ENCODE peak calls at places on chromosomes 3 and 15, in ten cellular contexts. V, E, A, T, W, Y, G, Z, L and Q are unnamed samples.

GRCh38 chr15:69712999-69713398 is 260.4 kb downstream of the RPLP1 start:
- DNase-seq in Z (no peak), E (no peak), V (no peak), A (no peak), T (no peak), Y (no peak), L (no peak), G (no peak), W (peak; percentile 38), Q (no peak)

GRCh38 chr3:193297421-193297820 is 56.4 kb downstream of the PLAAT1 start:
- DNase-seq in G (no peak), Z (no peak), W (peak; percentile 98), V (peak; percentile 74), L (peak; percentile 25), E (peak; percentile 65), Y (no peak), T (no peak), A (peak; percentile 86), Q (no peak)

GRCh38 chr3:194900886-194901522 is 215.3 kb downstream of the FAM43A start:
- DNase-seq in Y (no peak), T (no peak), E (no peak), G (no peak), L (no peak), V (no peak), W (no peak), Z (no peak), A (no peak), Q (no peak)

GRCh38 chr15:72857331-72858065 is 73.9 kb upstream of the ADPGK start:
- DNase-seq in T (no peak), Z (no peak), E (no peak), W (no peak), L (no peak), Y (no peak), G (no peak), V (no peak), A (no peak), Q (no peak)

GRCh38 chr15:70632981-70633380 is 130.4 kb downstream of the UACA start:
- DNase-seq in Y (no peak), W (peak; percentile 54), A (no peak), T (no peak), G (no peak), V (no peak), L (no peak), Z (no peak), E (no peak), Q (no peak)

GRCh38 chr3:127427169-127427655 is 139.4 kb upstream of the PRR20G start:
- DNase-seq in Z (no peak), T (no peak), G (no peak), L (no peak), A (no peak), W (no peak), Y (no peak), E (no peak), V (no peak), Q (no peak)

GRCh38 chr3:110881069-110881468 is 190.5 kb upstream of the NECTIN3 start:
- DNase-seq in G (no peak), W (peak; percentile 73), A (peak; percentile 72), Z (peak; percentile 14), V (peak; percentile 8), T (no peak), E (peak; percentile 73), Y (no peak), L (peak; percentile 60), Q (peak; percentile 65)

GRCh38 chr3:186465508-186465907 is 78.7 kb downstream of the CRYGS start:
- DNase-seq in G (no peak), Z (no peak), Y (no peak), L (no peak), V (no peak), A (no peak), T (no peak), W (no peak), E (no peak), Q (no peak)

GRCh38 chr3:133943639-133944131 is 48.0 kb upstream of the RAB6B start:
- DNase-seq in G (no peak), W (peak; percentile 94), Y (peak; percentile 75), E (peak; percentile 98), V (peak; percentile 83), A (peak; percentile 96), L (peak; percentile 98), Z (no peak), T (no peak), Q (peak; percentile 45)

GRCh38 chr15:67033521-67033920 is 31.9 kb upstream of the SMAD3 start:
- DNase-seq in G (no peak), T (no peak), Y (no peak), L (no peak), W (no peak), V (no peak), Z (no peak), E (no peak), A (no peak), Q (no peak)

GRCh38 chr3:46858456-46858855 is 4.8 kb downstream of the MYL3 start:
- DNase-seq in T (no peak), V (no peak), L (no peak), Z (no peak), W (no peak), E (no peak), G (no peak), A (no peak), Y (no peak), Q (no peak)

GRCh38 chr3:161821591-161821990 is 325.0 kb downstream of the OTOL1 start:
- DNase-seq in E (no peak), V (peak; percentile 16), T (no peak), A (no peak), G (no peak), Z (no peak), W (no peak), L (no peak), Y (no peak), Q (peak; percentile 53)

GRCh38 chr15:31440754-31441298 is 114.2 kb downstream of the KLF13 start:
- DNase-seq in W (no peak), T (no peak), E (peak; percentile 64), G (peak; percentile 33), V (no peak), A (peak; percentile 14), Y (peak; percentile 35), L (peak; percentile 46), Z (no peak), Q (peak; percentile 66)

GRCh38 chr3:182485306-182485705 is 308.0 kb upstream of the ATP11B start:
- DNase-seq in G (no peak), E (no peak), Z (no peak), L (no peak), V (no peak), A (no peak), T (no peak), Y (no peak), W (no peak), Q (no peak)

GRCh38 chr3:1843111-1843510 is 255.6 kb upstream of the CNTN4 start:
- DNase-seq in Z (no peak), L (no peak), G (no peak), Y (no peak), T (no peak), E (no peak), A (no peak), W (no peak), V (no peak), Q (no peak)

GRCh38 chr3:127702151-127702578 is 29.4 kb downstream of the ABTB1 start:
- DNase-seq in L (no peak), Z (no peak), W (no peak), V (no peak), Y (peak; percentile 91), G (no peak), A (no peak), E (peak; percentile 59), T (no peak), Q (no peak)

GRCh38 chr3:170483485-170484262 is 65.0 kb downstream of the CLDN11 start:
- DNase-seq in E (no peak), L (peak; percentile 32), A (no peak), W (no peak), T (no peak), Z (no peak), G (no peak), V (no peak), Y (no peak), Q (no peak)

GRCh38 chr3:77456881-77457280 is 417.0 kb downstream of the ROBO2 start:
- DNase-seq in W (no peak), L (no peak), A (no peak), Z (no peak), G (no peak), Y (no peak), T (no peak), V (no peak), E (no peak), Q (no peak)

GRCh38 chr3:36394176-36394575 is 13.9 kb downstream of the STAC start:
- DNase-seq in A (peak; percentile 51), V (no peak), Y (peak; percentile 68), E (no peak), Z (no peak), L (peak; percentile 7), G (no peak), W (no peak), T (no peak), Q (no peak)

GRCh38 chr3:74377701-74378100 is 236.8 kb downstream of the CNTN3 start:
- DNase-seq in T (no peak), G (no peak), Y (no peak), E (no peak), Z (no peak), V (no peak), L (no peak), A (no peak), W (no peak), Q (no peak)

GRCh38 chr3:151864423-151865101 is 8.9 kb upstream of the SUCNR1 start:
- DNase-seq in E (peak; percentile 80), Y (peak; percentile 72), Z (no peak), V (peak; percentile 33), W (peak; percentile 82), L (peak; percentile 86), T (no peak), G (no peak), A (peak; percentile 67), Q (no peak)

GRCh38 chr3:191330309-191330712 is at the start of gene UTS2B:
- DNase-seq in V (no peak), Y (peak; percentile 76), A (peak; percentile 84), W (peak; percentile 66), T (no peak), L (peak; percentile 94), Z (no peak), G (no peak), E (peak; percentile 66), Q (peak; percentile 21)

GRCh38 chr3:42507252-42507651 is 4.8 kb downstream of the VIPR1 start:
- DNase-seq in T (no peak), Y (no peak), V (no peak), G (no peak), A (no peak), Z (no peak), L (no peak), W (no peak), E (no peak), Q (peak; percentile 71)

GRCh38 chr3:157248590-157249425 is 88.9 kb upstream of the CCNL1 start:
- DNase-seq in W (peak; percentile 97), A (peak; percentile 93), G (no peak), E (peak; percentile 93), Z (no peak), V (peak; percentile 74), L (peak; percentile 95), Y (peak; percentile 92), T (no peak), Q (no peak)

GRCh38 chr3:172201136-172201989 is 162.0 kb downstream of the FNDC3B start:
- DNase-seq in G (no peak), W (peak; percentile 42), Z (no peak), L (peak; percentile 87), A (peak; percentile 96), T (no peak), Y (peak; percentile 75), E (peak; percentile 99), V (peak; percentile 63), Q (peak; percentile 74)

GRCh38 chr3:58082047-58082446 is 73.8 kb downstream of the FLNB start:
- DNase-seq in Y (no peak), W (peak; percentile 89), E (no peak), L (peak; percentile 94), Z (no peak), V (no peak), T (no peak), G (no peak), A (peak; percentile 79), Q (no peak)

GRCh38 chr3:148389916-148390315 is 307.8 kb upstream of the AGTR1 start:
- DNase-seq in A (peak; percentile 25), L (peak; percentile 40), T (no peak), E (no peak), Y (peak; percentile 7), V (no peak), Z (no peak), W (peak; percentile 45), G (no peak), Q (no peak)